ENCODE peak calls at places on chromosomes 4 and X, in seven cellular contexts. U, M, J, L, E, O and C are unnamed samples.

GRCh38 chr4:55032788-55033187 is 92.6 kb downstream of the KDR start:
- DNase-seq in O (no peak), U (peak; percentile 47), L (no peak), E (no peak), J (peak; percentile 17), M (no peak), C (no peak)

GRCh38 chr4:30754021-30754420 is 33.9 kb downstream of the PCDH7 start:
- DNase-seq in L (no peak), U (no peak), O (no peak), M (no peak), E (no peak), J (peak; percentile 31), C (no peak)

GRCh38 chr4:24394041-24394440 is 190.3 kb downstream of the DHX15 start:
- DNase-seq in U (no peak), E (no peak), M (no peak), L (no peak), O (no peak), J (no peak), C (no peak)

GRCh38 chrX:39158801-39159657 is 357.8 kb downstream of the MID1IP1 start:
- DNase-seq in J (peak; percentile 19), E (no peak), O (no peak), L (no peak), U (peak; percentile 55), M (peak; percentile 24), C (no peak)

GRCh38 chr4:158758703-158759102 is 10.1 kb upstream of the FNIP2 start:
- DNase-seq in U (no peak), O (no peak), E (no peak), M (no peak), L (no peak), J (no peak), C (no peak)

GRCh38 chr4:8128096-8128856 is 30.3 kb downstream of the ABLIM2 start:
- DNase-seq in O (no peak), L (no peak), M (no peak), E (no peak), U (no peak), J (no peak), C (no peak)

GRCh38 chr4:113012122-113012725 is 37.2 kb upstream of the ANK2 start:
- DNase-seq in U (no peak), E (no peak), J (no peak), M (no peak), O (no peak), L (no peak), C (no peak)

GRCh38 chr4:65033899-65034298 is 624.6 kb upstream of the TECRL start:
- DNase-seq in J (peak; percentile 2), L (no peak), O (no peak), M (no peak), U (no peak), E (no peak), C (no peak)

GRCh38 chr4:11021348-11021747 is 336.8 kb upstream of the CLNK start:
- DNase-seq in J (no peak), M (no peak), O (no peak), E (no peak), U (no peak), L (no peak), C (no peak)

GRCh38 chr4:25702848-25703247 is 47.2 kb downstream of the SLC34A2 start:
- DNase-seq in E (no peak), U (peak; percentile 85), O (no peak), L (no peak), J (peak; percentile 89), M (no peak), C (no peak)

GRCh38 chrX:66833426-66833825 is 194.5 kb upstream of the EDA2R start:
- DNase-seq in O (no peak), M (no peak), U (no peak), J (no peak), E (no peak), L (peak; percentile 0), C (no peak)

GRCh38 chr4:110198472-110199419 is at the start of gene ELOVL6:
- DNase-seq in L (peak; percentile 69), E (peak; percentile 63), O (no peak), J (peak; percentile 77), M (peak; percentile 66), U (peak; percentile 90), C (peak; percentile 77)

GRCh38 chr4:145618210-145618911 is 824 bp upstream of the MMAA start:
- DNase-seq in J (no peak), M (no peak), U (no peak), O (no peak), E (no peak), L (no peak), C (no peak)

GRCh38 chr4:182560358-182560757 is 317.2 kb downstream of the TENM3 start:
- DNase-seq in M (no peak), J (no peak), O (no peak), L (no peak), E (no peak), U (no peak), C (no peak)

GRCh38 chr4:152640058-152640921 is 39.5 kb downstream of the TMEM154 start:
- DNase-seq in O (no peak), E (no peak), L (no peak), M (no peak), U (peak; percentile 41), J (peak; percentile 52), C (no peak)

GRCh38 chr4:66688674-66689073 is 856.6 kb downstream of the CENPC start:
- DNase-seq in M (no peak), O (no peak), U (peak; percentile 55), J (peak; percentile 80), L (no peak), E (no peak), C (no peak)

GRCh38 chr4:182938213-182938645 is 21.0 kb upstream of the DCTD start:
- DNase-seq in J (peak; percentile 73), M (peak; percentile 61), L (peak; percentile 38), U (peak; percentile 70), E (peak; percentile 88), O (no peak), C (peak; percentile 80)

GRCh38 chrX:65961714-65962113 is 78.2 kb downstream of the VSIG4 start:
- DNase-seq in U (no peak), M (no peak), O (no peak), L (no peak), J (no peak), E (no peak), C (no peak)

GRCh38 chrX:30489323-30489722 is 88.2 kb downstream of the TASL start:
- DNase-seq in L (no peak), O (no peak), J (no peak), M (no peak), E (no peak), U (no peak), C (no peak)
- TF ChIP-seq CTCF in L (peak; percentile 31), O (no peak), J (no peak), M (no peak), E (no peak), U (no peak), C (no peak)

DNA sequence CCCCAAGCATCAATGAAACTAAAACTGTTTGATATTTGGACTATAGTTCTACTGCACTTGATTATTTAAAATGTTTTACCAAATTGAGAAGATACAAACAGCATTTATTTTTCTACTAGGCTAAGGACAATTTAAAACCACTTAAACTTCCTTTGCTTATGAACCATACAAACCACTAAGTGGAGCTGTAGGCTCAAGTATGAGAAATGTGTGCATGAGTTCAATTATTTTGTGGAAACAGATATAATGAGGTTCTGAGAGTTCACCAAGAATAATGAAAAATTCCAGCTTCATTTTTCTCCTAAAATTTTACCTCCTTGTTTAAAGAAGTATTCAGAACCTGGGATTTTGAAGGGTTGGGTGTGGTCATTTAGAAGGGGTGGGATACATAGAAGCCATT is 63.1 kb downstream of the SERPINA7 start:
- DNase-seq in L (no peak), E (no peak), J (peak; percentile 0), O (no peak), M (no peak), U (peak; percentile 48), C (no peak)
- TF ChIP-seq CTCF in L (no peak), E (no peak), J (no peak), O (no peak), M (peak; percentile 13), U (peak; percentile 24), C (peak; percentile 57)

GRCh38 chrX:36963069-36963808 is 44.9 kb upstream of the FAM47C start:
- DNase-seq in M (no peak), O (no peak), E (no peak), U (no peak), J (no peak), L (no peak), C (no peak)

GRCh38 chrX:36961590-36961989 is 46.6 kb upstream of the FAM47C start:
- DNase-seq in L (no peak), M (no peak), O (no peak), E (no peak), U (no peak), J (no peak), C (no peak)

DNA sequence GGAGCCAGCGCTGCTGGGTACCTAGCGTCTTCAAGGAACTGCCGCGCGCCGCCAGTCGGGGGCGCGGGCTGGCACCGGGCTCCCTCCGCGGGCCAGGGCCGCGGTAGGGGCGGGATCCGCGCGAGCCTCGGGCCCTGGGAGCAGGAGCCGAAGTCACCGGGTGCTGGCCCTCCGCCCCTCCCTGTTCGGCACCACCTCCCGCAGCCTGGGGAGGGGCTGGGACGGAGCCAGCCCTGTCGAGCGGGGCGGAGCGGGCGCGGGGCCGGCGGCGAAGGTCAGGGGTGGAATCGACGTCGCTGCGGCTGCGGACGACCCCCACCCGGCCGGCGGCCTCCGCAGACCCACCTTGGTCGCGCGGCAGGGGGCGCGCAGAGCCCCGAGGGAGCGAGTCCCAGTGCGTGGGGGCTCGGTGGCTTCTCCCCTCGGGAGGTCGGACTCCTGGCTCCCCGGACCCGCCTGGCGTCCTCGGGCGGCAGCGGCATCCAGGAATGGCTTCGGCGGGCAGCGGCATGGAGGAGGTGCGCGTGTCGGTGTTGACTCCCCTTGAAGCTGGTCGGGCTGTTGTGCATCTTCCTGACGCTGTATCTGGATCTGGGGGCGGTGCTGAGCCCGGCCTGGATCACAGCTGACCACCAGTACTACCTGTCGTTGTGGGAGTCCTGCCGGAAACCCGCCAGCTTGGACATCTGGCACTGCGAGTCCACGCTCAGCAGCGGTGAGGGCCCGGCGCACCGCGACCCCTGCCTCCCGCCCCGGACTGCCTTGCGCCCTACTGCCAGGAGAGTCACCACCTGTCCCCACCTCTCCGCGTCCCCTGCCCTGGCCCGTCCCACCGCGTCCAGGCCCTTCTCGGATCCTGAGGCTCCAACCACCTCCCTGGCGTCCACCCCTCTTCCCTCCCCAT is 50.5 kb upstream of the FAM47C start:
- DNase-seq in U (peak; percentile 2), E (peak; percentile 43), J (no peak), L (no peak), O (no peak), M (no peak), C (no peak)
- TF ChIP-seq CTCF in U (peak; percentile 12), E (no peak), J (no peak), L (no peak), O (no peak), M (no peak), C (peak; percentile 60)

DNA sequence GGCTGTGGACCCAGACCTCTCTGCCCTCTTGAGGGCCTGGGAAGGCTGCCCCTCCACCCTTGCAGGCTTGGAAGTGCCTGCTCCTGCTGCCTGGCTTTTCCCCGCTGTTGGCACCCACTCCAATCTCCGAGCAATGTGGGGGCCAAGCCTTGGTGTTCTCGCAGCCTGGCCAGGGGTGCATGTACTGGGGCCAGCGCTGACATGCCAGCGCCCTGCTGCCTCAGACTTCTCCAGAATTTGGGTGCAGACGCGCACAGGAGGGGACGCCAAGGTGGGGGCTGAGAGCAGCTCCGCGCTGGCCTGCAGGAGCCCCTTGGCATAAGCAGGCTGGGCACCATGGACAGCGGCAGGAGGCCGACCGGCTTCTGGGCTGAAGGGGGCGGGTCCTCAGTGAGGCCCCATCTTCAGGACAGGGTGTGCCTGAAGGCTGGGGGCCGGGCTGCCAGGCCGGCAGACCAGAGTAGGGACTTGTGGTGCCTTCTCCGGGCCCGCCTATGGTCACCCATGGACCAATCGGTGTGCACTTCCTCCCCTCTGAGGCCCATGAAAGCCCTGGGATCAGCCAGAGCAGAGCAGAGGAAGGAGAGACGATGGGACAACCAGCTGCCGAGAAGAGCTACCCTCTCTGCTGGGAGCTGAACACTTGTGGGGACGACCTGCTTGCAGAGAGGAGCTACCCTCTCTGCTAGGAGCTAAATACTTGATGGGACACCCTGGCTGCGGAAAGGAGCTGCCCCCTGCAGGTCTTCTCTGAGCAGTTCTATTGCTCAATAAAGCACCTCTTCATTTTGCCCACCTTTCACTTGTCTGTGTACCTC is 118.3 kb downstream of the DNAAF6 start:
- DNase-seq in L (peak; percentile 14), U (peak; percentile 50), O (no peak), M (peak; percentile 16), E (peak; percentile 76), J (peak; percentile 13), C (peak; percentile 75)
- TF ChIP-seq CTCF in L (peak; percentile 28), U (peak; percentile 27), O (no peak), M (no peak), E (no peak), J (peak; percentile 14), C (peak; percentile 52)